ENCODE peak calls at places on chromosomes 12 and 14, in five cellular contexts. X, R, Y, S and H are unnamed samples.

GRCh38 chr14:34680806-34681479 is 33.5 kb downstream of the CFL2 start:
- DNase-seq in Y (peak; percentile 34), S (no peak), X (no peak), R (no peak), H (no peak)

GRCh38 chr14:88281447-88281846 is 41.6 kb downstream of the KCNK10 start:
- DNase-seq in R (no peak), X (no peak), S (no peak), Y (no peak), H (no peak)

GRCh38 chr14:90593254-90594040 is 196.6 kb downstream of the CALM1 start:
- DNase-seq in R (no peak), S (no peak), X (no peak), Y (no peak), H (peak; percentile 35)

GRCh38 chr14:104266643-104267575 is 128.5 kb downstream of the KIF26A start:
- DNase-seq in R (no peak), S (no peak), Y (no peak), X (no peak), H (no peak)

GRCh38 chr14:102063092-102063807 is 23.6 kb downstream of the HSP90AA1 start:
- DNase-seq in R (peak; percentile 81), Y (peak; percentile 92), S (peak; percentile 40), X (peak; percentile 81), H (peak; percentile 87)

GRCh38 chr12:97989366-97989940 is 525.9 kb upstream of the TMPO start:
- DNase-seq in R (no peak), S (no peak), X (no peak), Y (no peak), H (no peak)

GRCh38 chr12:100427078-100427477 is 46.6 kb upstream of the NR1H4 start:
- DNase-seq in X (no peak), Y (no peak), S (no peak), R (no peak), H (no peak)

GRCh38 chr14:101985957-101986356 is 21.6 kb downstream of the DYNC1H1 start:
- DNase-seq in R (no peak), X (no peak), Y (no peak), S (no peak), H (no peak)